ENCODE peak calls at places on chromosomes 13 and 19, in six cellular contexts. B is H1, I is H9, H is neuronal stem cell, K is IMR-90, Z is trophoblast cell. M is an unnamed sample.

GRCh38 chr13:55302568-55302967 is 1838.2 kb upstream of the PRR20A start:
- DNase-seq in I (no peak), H (no peak), Z (no peak), K (no peak), B (no peak), M (no peak)

GRCh38 chr19:737591-738093 is 13.3 kb upstream of the MISP start:
- DNase-seq in Z (peak; percentile 98), H (no peak), K (peak; percentile 16), I (peak; percentile 81), B (peak; percentile 95), M (peak; percentile 42)

GRCh38 chr13:72384186-72384823 is 343.1 kb downstream of the MZT1 start:
- DNase-seq in K (no peak), Z (no peak), I (no peak), B (no peak), H (no peak), M (peak; percentile 5)

GRCh38 chr19:7216373-7216902 is 77.8 kb downstream of the INSR start:
- DNase-seq in K (no peak), I (no peak), B (no peak), H (no peak), Z (no peak), M (no peak)

GRCh38 chr13:26589754-26590153 is 32.3 kb downstream of the WASF3 start:
- DNase-seq in K (peak; percentile 56), B (no peak), H (no peak), I (no peak), Z (no peak), M (peak; percentile 54)

GRCh38 chr13:74575729-74576125 is 441.5 kb upstream of the KLF12 start:
- DNase-seq in I (peak; percentile 81), B (peak; percentile 78), H (peak; percentile 54), Z (no peak), K (peak; percentile 33), M (peak; percentile 45)

GRCh38 chr19:47176071-47176626 is 45.5 kb downstream of the SAE1 start:
- DNase-seq in Z (peak; percentile 82), I (no peak), B (no peak), H (no peak), K (peak; percentile 97), M (peak; percentile 66)

GRCh38 chr13:39590466-39591036 is 12.4 kb downstream of the LHFPL6 start:
- DNase-seq in B (no peak), I (no peak), H (no peak), K (no peak), Z (no peak), M (no peak)

GRCh38 chr13:24693862-24694471 is 13.8 kb downstream of the ATP12A start:
- DNase-seq in Z (peak; percentile 85), B (peak; percentile 75), I (peak; percentile 82), K (peak; percentile 55), H (peak; percentile 57), M (peak; percentile 62)

GRCh38 chr13:36143768-36144167 is 12.6 kb upstream of the DCLK1 start:
- DNase-seq in Z (no peak), K (no peak), B (no peak), H (no peak), I (no peak), M (no peak)

GRCh38 chr19:57338798-57339378 is 12.2 kb upstream of the ZNF304 start:
- DNase-seq in H (no peak), I (no peak), K (peak; percentile 66), Z (no peak), B (no peak), M (peak; percentile 90)

GRCh38 chr13:50396001-50396400 is 380.8 kb downstream of the KCNRG start:
- DNase-seq in I (no peak), K (no peak), B (no peak), H (no peak), Z (no peak), M (no peak)

GRCh38 chr19:54172764-54173699 is at the start of gene TMC4:
- DNase-seq in B (peak; percentile 82), H (no peak), Z (peak; percentile 97), K (no peak), I (peak; percentile 96), M (peak; percentile 48)

GRCh38 chr13:25753976-25754375 is 297.8 kb downstream of the SHISA2 start:
- DNase-seq in H (no peak), I (no peak), K (no peak), Z (peak; percentile 52), B (no peak), M (peak; percentile 25)

GRCh38 chr13:21583496-21583895 is 20.5 kb downstream of the MICU2 start:
- DNase-seq in I (peak; percentile 73), Z (peak; percentile 71), B (no peak), K (peak; percentile 66), H (no peak), M (no peak)

GRCh38 chr13:40271931-40272775 is 394.3 kb downstream of the FOXO1 start:
- DNase-seq in I (no peak), H (no peak), Z (peak; percentile 28), K (peak; percentile 22), B (no peak), M (peak; percentile 13)

GRCh38 chr13:26498524-26499208 is 58.8 kb upstream of the WASF3 start:
- DNase-seq in K (peak; percentile 43), Z (no peak), I (no peak), H (no peak), B (no peak), M (peak; percentile 9)

GRCh38 chr19:29079331-29079730 is 133.6 kb downstream of the UQCRFS1 start:
- DNase-seq in B (no peak), H (peak; percentile 30), I (no peak), Z (peak; percentile 82), K (no peak), M (no peak)

GRCh38 chr19:33310606-33311325 is 8.4 kb upstream of the CEBPA start:
- DNase-seq in Z (no peak), B (no peak), I (no peak), H (no peak), K (no peak), M (no peak)

GRCh38 chr13:41706189-41706588 is 248.8 kb downstream of the RGCC start:
- DNase-seq in B (no peak), H (no peak), I (no peak), K (no peak), Z (no peak), M (no peak)

GRCh38 chr19:35446194-35446593 is 1.9 kb upstream of the FFAR2 start:
- DNase-seq in H (no peak), Z (no peak), I (no peak), K (no peak), B (no peak), M (no peak)

GRCh38 chr19:52094526-52094925 is 1.0 kb downstream of the ZNF841 start:
- DNase-seq in K (no peak), I (no peak), B (no peak), H (no peak), Z (peak; percentile 3), M (peak; percentile 21)

GRCh38 chr19:39727070-39727800 is 10.6 kb downstream of the CLC start:
- DNase-seq in I (no peak), Z (peak; percentile 90), H (no peak), B (no peak), K (no peak), M (no peak)

GRCh38 chr13:97329331-97329730 is 104.6 kb upstream of the RAP2A start:
- DNase-seq in B (no peak), K (peak; percentile 44), H (no peak), Z (no peak), I (no peak), M (no peak)

GRCh38 chr19:51259348-51260245 is 8.7 kb downstream of the SIGLECL1 start:
- DNase-seq in K (peak; percentile 22), B (peak; percentile 69), H (peak; percentile 33), Z (peak; percentile 62), I (peak; percentile 54), M (peak; percentile 6)

GRCh38 chr13:43797869-43798268 is 11.1 kb upstream of the ENOX1 start:
- DNase-seq in Z (no peak), H (no peak), B (no peak), K (peak; percentile 11), I (no peak), M (no peak)

GRCh38 chr13:110127986-110128511 is 178.9 kb downstream of the COL4A1 start:
- DNase-seq in I (no peak), Z (no peak), K (peak; percentile 49), B (no peak), H (no peak), M (no peak)

DNA sequence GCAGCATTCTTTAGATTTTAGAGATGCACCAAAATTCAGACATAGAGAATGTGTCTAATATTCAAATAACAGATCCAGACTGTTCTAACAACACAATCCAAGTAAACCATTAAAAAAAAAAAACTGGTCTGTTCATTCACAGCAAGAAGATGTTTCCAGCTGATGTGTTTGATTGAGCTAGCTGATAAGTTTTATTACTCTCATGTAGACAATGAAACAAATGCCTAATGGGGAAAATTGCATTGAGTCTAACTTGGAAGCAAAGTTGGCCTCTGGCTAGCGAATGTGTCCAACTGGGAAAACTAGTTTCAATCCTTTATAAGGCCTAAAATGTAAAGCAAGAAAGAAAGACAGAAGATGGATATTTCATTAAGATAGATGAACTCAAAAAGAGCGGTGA is 54.3 kb downstream of the PCDH9 start:
- DNase-seq in H (no peak), I (no peak), Z (no peak), B (no peak), K (no peak), M (no peak)
- H4K91ac ChIP-seq in H (no peak overlapping the region), I (no peak overlapping the region), Z (no peak overlapping the region), B (no peak overlapping the region), K (no peak overlapping the region), M (no peak overlapping the region)

GRCh38 chr13:38303816-38304215 is 45.8 kb upstream of the UFM1 start:
- DNase-seq in I (no peak), Z (no peak), H (no peak), K (no peak), B (no peak), M (no peak)

GRCh38 chr13:38301236-38301635 is 48.4 kb upstream of the UFM1 start:
- DNase-seq in I (no peak), B (no peak), K (no peak), H (no peak), Z (no peak), M (no peak)
- H3K4me1 ChIP-seq in I (no peaks in the 10 kb centered on the region), B (no peaks in the 10 kb centered on the region), K (no peaks in the 10 kb centered on the region), H (no peaks in the 10 kb centered on the region), Z (no peaks in the 10 kb centered on the region), M (no peaks in the 10 kb centered on the region)

GRCh38 chr13:95644611-95645052 is at the start of gene DZIP1:
- DNase-seq in K (peak; percentile 83), Z (peak; percentile 69), B (no peak), H (peak; percentile 78), I (peak; percentile 96), M (peak; percentile 90)
- H2AFZ ChIP-seq in K (peak within 1 kb of the TSS; percentile 95), Z (peak within 1 kb of the TSS; percentile 47), B (peak within 1 kb of the TSS; percentile 96), H (peak within 1 kb of the TSS; percentile 99), I (peak within 1 kb of the TSS; percentile 90), M (peak within 1 kb of the TSS; percentile 89)

GRCh38 chr13:80504453-80504852 is 163.5 kb upstream of the SPRY2 start:
- DNase-seq in B (no peak), H (no peak), K (no peak), Z (no peak), I (no peak), M (no peak)

GRCh38 chr13:80508031-80508430 is 167.1 kb upstream of the SPRY2 start:
- DNase-seq in Z (no peak), I (no peak), K (no peak), H (no peak), B (no peak), M (no peak)

GRCh38 chr13:80513196-80513595 is 172.3 kb upstream of the SPRY2 start:
- DNase-seq in I (no peak), Z (no peak), K (no peak), B (no peak), H (no peak), M (no peak)

DNA sequence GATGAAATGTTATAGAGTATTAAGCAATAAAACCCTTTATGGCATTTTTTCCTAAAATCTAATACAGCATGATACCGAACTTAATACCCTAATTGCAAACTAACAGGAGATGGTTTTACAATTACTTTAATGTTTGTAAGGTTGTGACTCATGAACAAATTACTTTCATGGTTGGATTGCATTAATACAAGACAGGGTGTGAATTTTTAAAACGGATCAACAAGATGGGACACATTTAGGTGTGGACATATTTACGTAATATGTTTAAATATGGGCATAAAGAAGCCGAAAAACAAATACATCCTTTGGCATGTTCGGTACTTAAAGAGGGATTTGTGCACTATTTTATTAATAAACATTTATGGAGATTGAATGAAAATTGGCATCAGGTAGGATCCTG is 168.3 kb upstream of the SPRY2 start:
- DNase-seq in K (no peak), I (no peak), H (no peak), Z (no peak), B (no peak), M (no peak)
- H4K91ac ChIP-seq in K (no peak overlapping the region), I (no peak overlapping the region), H (no peak overlapping the region), Z (no peak overlapping the region), B (no peak overlapping the region), M (no peak overlapping the region)

M was measured in mesenchymal stem cell.